ENCODE peak calls at places on chromosomes 12 and 14, in four cellular contexts. A is mammary epithelial cell, Y is cardiac muscle cell, X is lung. D is an unnamed sample. For H3K4me1, the result is how much of the 10 kb centered on the place peaks cover.

GRCh38 chr12:21941522-21942376 is 523 bp upstream of the ABCC9 start:
- DNase-seq in A (no peak), Y (peak), X (peak), D (no peak)

GRCh38 chr12:59570134-59570533 is 25.7 kb upstream of the SLC16A7 start:
- DNase-seq in A (peak), Y (no peak), X (no peak), D (no peak)

GRCh38 chr14:76870146-76870545 is 43.9 kb downstream of the LRRC74A start:
- DNase-seq in A (no peak), Y (no peak), X (no peak), D (no peak)

GRCh38 chr14:81343166-81343565 is 57.0 kb downstream of the STON2 start:
- DNase-seq in A (no peak), Y (no peak), X (no peak), D (no peak)

GRCh38 chr12:22916241-22916640 is 291.3 kb downstream of the ETNK1 start:
- DNase-seq in A (no peak), Y (no peak), X (no peak), D (no peak)

GRCh38 chr12:103810108-103810507 is 30.9 kb downstream of the NT5DC3 start:
- DNase-seq in A (no peak), Y (no peak), X (no peak), D (no peak)

GRCh38 chr12:86948851-86949250 is 692.7 kb upstream of the MGAT4C start:
- DNase-seq in A (no peak), Y (peak), X (no peak), D (no peak)

GRCh38 chr14:59407246-59407615 is 57.9 kb downstream of the GPR135 start:
- DNase-seq in A (peak), Y (peak), X (no peak), D (no peak)

GRCh38 chr14:72792051-72792788 is 101.7 kb downstream of the DPF3 start:
- DNase-seq in A (no peak), Y (no peak), X (no peak), D (no peak)

GRCh38 chr14:55611859-55612258 is 31.9 kb downstream of the KTN1 start:
- DNase-seq in A (no peak), Y (no peak), X (no peak), D (no peak)

GRCh38 chr14:55609681-55610080 is 29.7 kb downstream of the KTN1 start:
- DNase-seq in A (no peak), Y (peak), X (no peak), D (no peak)

GRCh38 chr14:55610717-55611370 is 30.8 kb downstream of the KTN1 start:
- DNase-seq in A (no peak), Y (no peak), X (no peak), D (no peak)

GRCh38 chr14:55620277-55620676 is 40.3 kb downstream of the KTN1 start:
- DNase-seq in A (no peak), Y (no peak), X (no peak), D (no peak)

GRCh38 chr14:55614304-55614703 is 34.3 kb downstream of the KTN1 start:
- DNase-seq in A (no peak), Y (no peak), X (no peak), D (no peak)
- H3K27ac ChIP-seq in A (no peak), Y (no peak), X (no peak), D (no peak)

GRCh38 chr12:110613771-110614684 is at the start of gene TCTN1:
- DNase-seq in A (peak), Y (peak), X (peak), D (peak)

GRCh38 chr12:110616471-110617115 is 2.7 kb downstream of the TCTN1 start:
- DNase-seq in A (no peak), Y (no peak), X (no peak), D (no peak)

GRCh38 chr12:110622582-110622981 is 8.7 kb downstream of the TCTN1 start:
- DNase-seq in A (no peak), Y (no peak), X (no peak), D (no peak)

GRCh38 chr12:110615171-110615570 is 1.2 kb downstream of the TCTN1 start:
- DNase-seq in A (no peak), Y (no peak), X (no peak), D (no peak)

GRCh38 chr12:110619534-110619953 is 5.6 kb downstream of the TCTN1 start:
- DNase-seq in A (peak), Y (no peak), X (no peak), D (no peak)
- TF ChIP-seq CTCF in A (no peak), Y (no peak), X (no peak), D (no peak)

GRCh38 chr12:1920971-1921370 is 2.5 kb upstream of the CACNA2D4 start:
- DNase-seq in A (no peak), Y (no peak), X (no peak), D (peak)

GRCh38 chr12:1920436-1920835 is 2.0 kb upstream of the CACNA2D4 start:
- DNase-seq in A (no peak), Y (no peak), X (no peak), D (no peak)

GRCh38 chr12:1925125-1925963 is 6.9 kb upstream of the CACNA2D4 start:
- DNase-seq in A (no peak), Y (no peak), X (peak), D (no peak)

GRCh38 chr12:1922075-1922709 is 3.7 kb upstream of the CACNA2D4 start:
- DNase-seq in A (no peak), Y (no peak), X (peak), D (no peak)

DNA sequence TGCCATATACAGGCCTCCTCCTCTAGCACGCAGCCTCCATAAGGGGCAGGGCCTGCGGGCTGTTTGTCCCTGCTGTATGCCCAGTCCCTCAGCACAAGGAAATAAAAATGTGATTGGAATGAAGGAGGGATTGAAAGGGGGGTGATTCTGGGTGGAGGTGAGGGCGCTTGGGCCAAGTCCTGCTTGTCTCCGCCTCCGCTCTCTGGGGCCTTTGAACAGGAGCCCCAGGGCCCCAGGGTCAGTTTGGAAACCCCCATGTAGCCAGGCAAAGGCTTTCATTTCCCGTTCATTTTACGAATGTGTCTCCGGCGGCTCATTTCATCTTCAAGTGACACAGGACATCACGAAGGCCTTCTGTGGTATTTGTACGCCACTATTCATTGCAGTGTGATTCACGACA is 4.5 kb upstream of the CACNA2D4 start:
- DNase-seq in A (no peak), Y (no peak), X (no peak), D (no peak)
- H3K4me1 ChIP-seq in A (under half), Y (under half), X (under half), D (under half)

GRCh38 chr12:19669793-19670192 is 230.5 kb downstream of the AEBP2 start:
- DNase-seq in A (peak), Y (no peak), X (no peak), D (no peak)

GRCh38 chr12:19671695-19672094 is 232.4 kb downstream of the AEBP2 start:
- DNase-seq in A (no peak), Y (no peak), X (no peak), D (no peak)

GRCh38 chr12:19665105-19665900 is 226.0 kb downstream of the AEBP2 start:
- DNase-seq in A (no peak), Y (no peak), X (no peak), D (no peak)

DNA sequence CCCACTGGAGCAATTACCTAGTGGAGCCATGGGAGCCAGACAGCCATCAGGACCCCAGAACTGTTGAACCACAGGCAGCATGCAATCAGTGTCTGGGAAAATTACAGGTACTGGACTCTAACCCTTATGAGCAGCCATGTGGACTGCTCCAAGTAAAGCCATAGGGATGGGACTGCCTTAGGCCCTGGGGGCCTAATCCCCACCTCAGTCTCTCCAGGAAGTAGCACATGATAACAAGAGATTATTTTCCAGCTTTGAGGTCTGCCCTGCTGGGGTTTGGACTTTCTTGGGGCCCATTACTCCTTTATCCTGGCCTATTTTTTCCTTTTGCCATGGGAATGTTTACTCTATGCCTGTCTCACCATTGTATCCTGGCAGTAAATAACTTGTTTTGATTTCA is 226.8 kb downstream of the AEBP2 start:
- DNase-seq in A (no peak), Y (no peak), X (no peak), D (no peak)
- H3K27ac ChIP-seq in A (no peak), Y (no peak), X (peak), D (no peak)

DNA sequence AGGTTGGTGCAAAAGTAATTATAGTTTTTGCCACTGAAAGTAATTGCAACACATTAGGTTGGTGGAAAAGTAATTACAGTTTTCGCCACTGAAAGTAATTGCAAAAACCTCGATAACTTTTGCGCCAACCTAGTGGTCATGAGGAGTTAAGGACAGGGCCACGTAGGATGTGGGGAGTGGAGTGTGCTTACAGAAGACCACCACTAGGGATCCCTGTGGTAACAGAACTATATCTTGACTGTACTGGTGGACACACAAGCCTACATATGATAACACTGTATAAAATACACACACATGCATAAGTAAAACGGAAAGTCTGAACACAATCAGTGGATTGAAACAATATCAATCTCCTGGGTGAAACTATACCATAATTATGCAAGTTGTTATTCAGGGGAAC is 187.4 kb upstream of the ABCD2 start:
- DNase-seq in A (no peak), Y (peak), X (no peak), D (no peak)
- TF ChIP-seq CTCF in A (peak), Y (peak), X (no peak), D (no peak)

GRCh38 chr14:91118511-91119068 is 4.7 kb downstream of the DGLUCY start:
- DNase-seq in A (no peak), Y (no peak), X (no peak), D (no peak)
- H3K4me1 ChIP-seq in A (under half), Y (under half), X (under half), D (half or more)

GRCh38 chr14:54138024-54138353 is 181.4 kb upstream of the BMP4 start:
- DNase-seq in A (no peak), Y (no peak), X (no peak), D (no peak)

GRCh38 chr14:54136894-54137665 is 180.5 kb upstream of the BMP4 start:
- DNase-seq in A (no peak), Y (no peak), X (no peak), D (no peak)

GRCh38 chr14:54138354-54139038 is 181.9 kb upstream of the BMP4 start:
- DNase-seq in A (no peak), Y (no peak), X (no peak), D (no peak)

GRCh38 chr14:54133896-54134295 is 177.3 kb upstream of the BMP4 start:
- DNase-seq in A (peak), Y (peak), X (peak), D (no peak)

GRCh38 chr14:54135804-54136280 is 179.2 kb upstream of the BMP4 start:
- DNase-seq in A (no peak), Y (peak), X (no peak), D (no peak)
- H3K27ac ChIP-seq in A (no peak), Y (no peak), X (no peak), D (no peak)

D was measured in CD8-positive, alpha-beta T cell.